ENCODE peak calls at places on chromosomes 7 and 10, in four cellular contexts. G is SK-N-SH, E is HepG2, O is WTC11. C is an unnamed sample.

GRCh38 chr10:109429956-109430760 is 493.2 kb downstream of the XPNPEP1 start:
- DNase-seq in G (no peak), E (no peak), O (no peak), C (no peak)

GRCh38 chr10:55398463-55398862 is 597.4 kb upstream of the PCDH15 start:
- DNase-seq in G (no peak), E (no peak), O (no peak), C (no peak)

GRCh38 chr7:38632411-38632810 is 1.2 kb upstream of the AMPH start:
- DNase-seq in G (no peak), E (no peak), O (no peak), C (no peak)

GRCh38 chr7:6556196-6556595 is 4.9 kb upstream of the GRID2IP start:
- DNase-seq in G (no peak), E (no peak), O (peak; percentile 54), C (no peak)

GRCh38 chr10:49359349-49360231 is 36.3 kb downstream of the DRGX start:
- DNase-seq in G (peak; percentile 85), E (peak; percentile 7), O (peak; percentile 39), C (no peak)

GRCh38 chr7:122688385-122688998 is 10.4 kb downstream of the RNF133 start:
- DNase-seq in G (no peak), E (no peak), O (no peak), C (no peak)

GRCh38 chr7:74049997-74050798 is 22.2 kb downstream of the ELN start:
- DNase-seq in G (no peak), E (no peak), O (no peak), C (no peak)

GRCh38 chr7:132084776-132085388 is 491.4 kb downstream of the PLXNA4 start:
- DNase-seq in G (no peak), E (peak; percentile 21), O (no peak), C (peak; percentile 37)

GRCh38 chr7:83594076-83594475 is 54.9 kb downstream of the SEMA3E start:
- DNase-seq in G (no peak), E (no peak), O (no peak), C (no peak)

GRCh38 chr10:5299950-5300349 is 64.8 kb upstream of the UCN3 start:
- DNase-seq in G (no peak), E (no peak), O (no peak), C (no peak)

GRCh38 chr10:47146571-47146970 is 153.4 kb upstream of the GDF10 start:
- DNase-seq in G (no peak), E (no peak), O (no peak), C (no peak)

GRCh38 chr7:107742678-107743566 is 1.0 kb upstream of the CBLL1 start:
- DNase-seq in G (peak; percentile 60), E (no peak), O (peak; percentile 77), C (peak; percentile 58)

GRCh38 chr10:7449063-7449695 is 38.3 kb upstream of the SFMBT2 start:
- DNase-seq in G (no peak), E (no peak), O (no peak), C (no peak)

GRCh38 chr7:130936202-130936931 is 202.4 kb upstream of the KLF14 start:
- DNase-seq in G (no peak), E (no peak), O (no peak), C (no peak)

GRCh38 chr7:143199040-143199439 is 15.8 kb downstream of the TAS2R39 start:
- DNase-seq in G (no peak), E (no peak), O (no peak), C (no peak)

GRCh38 chr10:111872591-111872990 is 311.0 kb downstream of the GPAM start:
- DNase-seq in G (no peak), E (no peak), O (no peak), C (no peak)

GRCh38 chr7:30505174-30505697 is 607 bp upstream of the GGCT start:
- DNase-seq in G (no peak), E (no peak), O (no peak), C (no peak)

GRCh38 chr10:104035107-104035816 is 50.4 kb downstream of the COL17A1 start:
- DNase-seq in G (no peak), E (no peak), O (no peak), C (no peak)

GRCh38 chr7:108329514-108329913 is 126.7 kb downstream of the NRCAM start:
- DNase-seq in G (no peak), E (no peak), O (no peak), C (no peak)

GRCh38 chr10:29858352-29859267 is 200.8 kb downstream of the JCAD start:
- DNase-seq in G (peak; percentile 31), E (peak; percentile 34), O (peak; percentile 49), C (no peak)

GRCh38 chr10:103661198-103661950 is 167.9 kb downstream of the NEURL1 start:
- DNase-seq in G (no peak), E (peak; percentile 73), O (peak; percentile 73), C (no peak)

GRCh38 chr10:78029294-78030226 is at the start of gene POLR3A:
- DNase-seq in G (peak; percentile 87), E (peak; percentile 93), O (peak; percentile 90), C (peak; percentile 95)

GRCh38 chr7:114922151-114922651 is 307 bp downstream of the MDFIC start:
- DNase-seq in G (peak; percentile 63), E (no peak), O (peak; percentile 43), C (no peak)

GRCh38 chr7:12769464-12769863 is 82.0 kb downstream of the ARL4A start:
- DNase-seq in G (no peak), E (no peak), O (no peak), C (no peak)

GRCh38 chr7:117950601-117951278 is 77.5 kb upstream of the CTTNBP2 start:
- DNase-seq in G (no peak), E (no peak), O (no peak), C (no peak)

GRCh38 chr10:78687616-78688015 is 381.1 kb upstream of the ZMIZ1 start:
- DNase-seq in G (no peak), E (no peak), O (no peak), C (no peak)

GRCh38 chr7:156473476-156474240 is 166.9 kb upstream of the RNF32 start:
- DNase-seq in G (peak; percentile 76), E (peak; percentile 25), O (peak; percentile 53), C (peak; percentile 64)

GRCh38 chr10:71805776-71806705 is 32.7 kb upstream of the VSIR start:
- DNase-seq in G (peak; percentile 51), E (no peak), O (peak; percentile 71), C (peak; percentile 96)

GRCh38 chr7:35255909-35256876 is 2.3 kb upstream of the TBX20 start:
- DNase-seq in G (no peak), E (no peak), O (peak; percentile 17), C (no peak)

GRCh38 chr10:95759233-95759826 is 3.4 kb downstream of the ENTPD1 start:
- DNase-seq in G (no peak), E (no peak), O (no peak), C (no peak)

GRCh38 chr10:95755511-95756004 is 405 bp upstream of the ENTPD1 start:
- DNase-seq in G (no peak), E (peak; percentile 6), O (peak; percentile 46), C (peak; percentile 43)

GRCh38 chr10:95756796-95757657 is 1.1 kb downstream of the ENTPD1 start:
- DNase-seq in G (no peak), E (no peak), O (no peak), C (no peak)

GRCh38 chr10:95756061-95756751 is at the start of gene ENTPD1:
- DNase-seq in G (no peak), E (no peak), O (peak; percentile 17), C (no peak)

GRCh38 chr10:95758351-95759025 is 2.5 kb downstream of the ENTPD1 start:
- DNase-seq in G (no peak), E (no peak), O (no peak), C (peak; percentile 8)
- TF ChIP-seq FOXJ3 in G (no peak), E (no peak), O (no peak), C (no peak)

GRCh38 chr7:42189535-42189934 is 47.5 kb downstream of the GLI3 start:
- DNase-seq in G (no peak), E (no peak), O (no peak), C (no peak)
- TF ChIP-seq FOXJ3 in G (no peak), E (no peak), O (no peak), C (no peak)

GRCh38 chr10:52215745-52216361 is 98.2 kb upstream of the DKK1 start:
- DNase-seq in G (peak; percentile 32), E (peak; percentile 65), O (no peak), C (peak; percentile 44)

GRCh38 chr10:52210161-52210560 is 103.9 kb upstream of the DKK1 start:
- DNase-seq in G (no peak), E (no peak), O (no peak), C (no peak)

GRCh38 chr10:52212802-52213510 is 101.1 kb upstream of the DKK1 start:
- DNase-seq in G (no peak), E (peak; percentile 64), O (no peak), C (no peak)

GRCh38 chr10:52212062-52212461 is 102.0 kb upstream of the DKK1 start:
- DNase-seq in G (no peak), E (peak; percentile 27), O (no peak), C (no peak)

GRCh38 chr10:52213511-52213831 is 100.6 kb upstream of the DKK1 start:
- DNase-seq in G (no peak), E (peak; percentile 47), O (no peak), C (no peak)
- TF ChIP-seq FOXJ3 in G (no peak), E (no peak), O (no peak), C (no peak)

DNA sequence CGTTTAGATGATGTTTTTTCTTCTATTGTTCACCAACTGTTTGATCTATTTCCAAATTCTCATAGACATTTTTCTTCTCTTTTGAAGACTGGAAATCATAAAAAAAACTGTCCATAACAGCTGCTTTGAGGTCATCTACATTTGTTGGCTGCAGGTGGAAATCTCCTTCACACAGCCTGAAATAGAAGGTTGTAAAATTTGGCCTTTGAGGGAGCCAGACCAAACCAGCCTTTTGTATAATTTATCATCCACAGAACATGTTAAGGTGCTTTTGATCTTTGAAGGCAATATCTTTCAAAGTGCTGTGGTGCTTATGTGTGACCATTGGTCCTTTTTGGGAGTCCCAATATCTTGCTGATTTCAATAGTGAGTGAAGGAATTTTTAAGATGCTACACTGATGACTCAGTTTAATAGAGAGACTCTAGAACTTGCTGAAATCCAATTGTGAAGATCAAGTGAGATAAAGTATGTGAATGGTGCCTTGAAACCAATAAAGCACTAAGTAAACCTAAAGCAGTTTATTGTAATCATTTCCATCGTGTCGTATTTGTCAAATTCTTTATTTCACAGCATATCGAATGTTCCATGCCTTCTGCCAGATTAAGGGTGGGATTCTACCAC is 5.4 kb downstream of the FERD3L start:
- DNase-seq in G (no peak), E (no peak), O (no peak), C (no peak)
- TF ChIP-seq FOXJ3 in G (no peak), E (no peak), O (no peak), C (no peak)

C was measured in K562.